ENCODE peak calls at places on chromosomes 12 and 14, in four cellular contexts. G is Peyer's patch, H is adrenal gland, B is stomach. Y is an unnamed sample.

GRCh38 chr12:110249105-110249504 is 31.9 kb upstream of the ATP2A2 start:
- DNase-seq in B (no peak), G (no peak), H (peak), Y (no peak)

GRCh38 chr12:2498961-2499500 is 295.7 kb upstream of the FKBP4 start:
- DNase-seq in H (no peak), G (peak), B (peak), Y (no peak)

GRCh38 chr12:58803893-58804292 is 116.4 kb downstream of the LRIG3 start:
- DNase-seq in H (no peak), B (no peak), G (no peak), Y (peak)

GRCh38 chr14:61112506-61112905 is 131.5 kb downstream of the SLC38A6 start:
- DNase-seq in G (no peak), H (no peak), B (no peak), Y (no peak)

GRCh38 chr12:123741937-123742572 is 20.0 kb upstream of the DNAH10 start:
- DNase-seq in B (no peak), G (no peak), H (no peak), Y (no peak)

GRCh38 chr12:57127710-57128518 is at the start of gene LRP1:
- DNase-seq in H (peak), G (peak), B (peak), Y (peak)

GRCh38 chr12:100229036-100229635 is 28.5 kb downstream of the ACTR6 start:
- DNase-seq in H (no peak), G (no peak), B (no peak), Y (no peak)

GRCh38 chr14:104424406-104425072 is 155.0 kb upstream of the C14orf180 start:
- DNase-seq in B (peak), G (no peak), H (peak), Y (no peak)

GRCh38 chr12:120757226-120757742 is 31.7 kb downstream of the ACADS start:
- DNase-seq in H (no peak), G (no peak), B (no peak), Y (no peak)

GRCh38 chr14:22315336-22315735 is 273.7 kb downstream of the DAD1 start:
- DNase-seq in B (no peak), G (no peak), H (no peak), Y (no peak)

GRCh38 chr14:45526715-45527549 is 273.9 kb upstream of the MIS18BP1 start:
- DNase-seq in G (no peak), H (peak), B (peak), Y (peak)

GRCh38 chr14:25400607-25401206 is 350.8 kb upstream of the STXBP6 start:
- DNase-seq in B (peak), G (peak), H (peak), Y (no peak)

GRCh38 chr12:53061404-53062010 is 11.6 kb downstream of the TNS2 start:
- DNase-seq in B (peak), H (peak), G (peak), Y (no peak)

GRCh38 chr12:96132819-96133218 is 61.4 kb upstream of the ELK3 start:
- DNase-seq in G (no peak), H (no peak), B (no peak), Y (no peak)

GRCh38 chr12:9331218-9331626 is 123.0 kb upstream of the PZP start:
- DNase-seq in B (peak), G (peak), H (peak), Y (peak)

GRCh38 chr14:30214456-30215090 is 286.9 kb upstream of the PRKD1 start:
- DNase-seq in B (no peak), G (no peak), H (no peak), Y (no peak)

DNA sequence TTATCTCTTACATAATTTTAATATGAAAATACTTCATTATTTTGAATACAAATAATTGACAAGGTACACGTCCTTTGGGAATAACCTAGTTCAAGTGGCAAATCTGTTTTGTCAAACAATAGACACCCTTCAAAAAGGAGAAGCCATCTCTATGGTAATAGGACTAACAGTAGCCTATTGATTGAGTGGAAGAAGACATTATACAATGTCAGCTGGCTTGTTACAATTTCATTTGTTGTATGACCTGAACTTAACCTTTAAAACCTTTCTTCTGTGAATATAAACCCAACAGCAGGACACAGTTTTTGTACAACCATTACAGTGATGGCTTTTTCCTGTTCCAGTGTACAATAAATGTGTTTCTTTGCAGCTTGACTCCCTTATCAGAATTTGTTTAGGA is 8.1 kb downstream of the TMEM260 start:
- DNase-seq in H (no peak), B (no peak), G (no peak), Y (no peak)
- TF ChIP-seq POLR2A in H (no peak), B (no peak), G (no peak), Y (no peak)

GRCh38 chr12:6769003-6769389 is 2.8 kb downstream of the PTMS start:
- DNase-seq in G (no peak), B (no peak), H (peak), Y (no peak)
- TF ChIP-seq POLR2A in G (no peak), B (no peak), H (no peak), Y (no peak)

DNA sequence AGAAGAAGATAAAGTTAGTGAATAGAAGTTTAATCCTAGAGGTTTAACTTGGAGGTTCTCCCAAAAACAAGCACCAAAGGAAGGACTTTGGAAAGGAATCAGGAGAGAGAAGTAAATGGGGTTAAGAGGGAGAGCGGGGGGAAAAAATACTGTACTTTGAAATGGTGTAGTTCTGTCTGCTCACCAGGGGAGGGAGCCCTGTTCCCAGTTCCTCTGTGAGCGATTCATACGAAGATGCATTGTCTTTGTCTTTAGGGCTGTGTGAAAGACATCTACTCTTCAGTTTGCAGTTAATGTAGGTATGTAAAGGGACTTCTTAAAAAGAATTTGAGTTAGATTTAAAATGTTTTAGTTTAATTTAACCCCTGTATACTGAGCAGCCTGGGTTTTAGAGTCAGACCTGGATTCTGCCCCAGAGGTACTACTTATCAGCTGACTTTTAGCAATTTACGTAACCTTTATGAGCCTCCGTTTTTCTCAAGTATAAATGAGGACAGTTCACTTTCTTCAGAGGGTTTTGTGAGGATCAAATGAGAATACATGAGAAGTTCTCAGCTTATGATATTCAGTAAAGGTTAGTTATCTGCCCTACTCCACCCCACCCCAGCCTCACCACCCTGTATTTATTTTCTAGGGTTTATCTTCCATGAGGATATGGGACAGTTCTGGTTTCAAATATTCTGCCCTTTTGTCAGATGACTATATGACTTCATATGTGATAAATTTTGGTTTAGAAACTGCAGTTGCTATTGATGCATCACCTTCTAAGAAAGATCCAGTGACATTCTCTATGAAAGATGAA is 82.6 kb upstream of the EVL start:
- DNase-seq in H (peak), B (peak), G (peak), Y (peak)
- TF ChIP-seq POLR2A in H (no peak), B (no peak), G (no peak), Y (no peak)

GRCh38 chr14:68571928-68572525 is 220.8 kb downstream of the ZFP36L1 start:
- DNase-seq in G (no peak), H (no peak), B (no peak), Y (no peak)
- TF ChIP-seq POLR2A in G (no peak), H (no peak), B (no peak), Y (no peak)

GRCh38 chr12:70272510-70272909 is 29.3 kb downstream of the CNOT2 start:
- DNase-seq in H (no peak), B (no peak), G (no peak), Y (no peak)

GRCh38 chr12:70278945-70279344 is 35.7 kb downstream of the CNOT2 start:
- DNase-seq in H (no peak), B (no peak), G (no peak), Y (no peak)

GRCh38 chr12:70283232-70283631 is 40.0 kb downstream of the CNOT2 start:
- DNase-seq in B (no peak), H (no peak), G (no peak), Y (no peak)

GRCh38 chr12:70275045-70275444 is 31.8 kb downstream of the CNOT2 start:
- DNase-seq in H (no peak), B (no peak), G (no peak), Y (no peak)

GRCh38 chr12:70277973-70278372 is 34.7 kb downstream of the CNOT2 start:
- DNase-seq in G (no peak), H (no peak), B (no peak), Y (no peak)
- TF ChIP-seq POLR2A in G (no peak), H (no peak), B (no peak), Y (no peak)

DNA sequence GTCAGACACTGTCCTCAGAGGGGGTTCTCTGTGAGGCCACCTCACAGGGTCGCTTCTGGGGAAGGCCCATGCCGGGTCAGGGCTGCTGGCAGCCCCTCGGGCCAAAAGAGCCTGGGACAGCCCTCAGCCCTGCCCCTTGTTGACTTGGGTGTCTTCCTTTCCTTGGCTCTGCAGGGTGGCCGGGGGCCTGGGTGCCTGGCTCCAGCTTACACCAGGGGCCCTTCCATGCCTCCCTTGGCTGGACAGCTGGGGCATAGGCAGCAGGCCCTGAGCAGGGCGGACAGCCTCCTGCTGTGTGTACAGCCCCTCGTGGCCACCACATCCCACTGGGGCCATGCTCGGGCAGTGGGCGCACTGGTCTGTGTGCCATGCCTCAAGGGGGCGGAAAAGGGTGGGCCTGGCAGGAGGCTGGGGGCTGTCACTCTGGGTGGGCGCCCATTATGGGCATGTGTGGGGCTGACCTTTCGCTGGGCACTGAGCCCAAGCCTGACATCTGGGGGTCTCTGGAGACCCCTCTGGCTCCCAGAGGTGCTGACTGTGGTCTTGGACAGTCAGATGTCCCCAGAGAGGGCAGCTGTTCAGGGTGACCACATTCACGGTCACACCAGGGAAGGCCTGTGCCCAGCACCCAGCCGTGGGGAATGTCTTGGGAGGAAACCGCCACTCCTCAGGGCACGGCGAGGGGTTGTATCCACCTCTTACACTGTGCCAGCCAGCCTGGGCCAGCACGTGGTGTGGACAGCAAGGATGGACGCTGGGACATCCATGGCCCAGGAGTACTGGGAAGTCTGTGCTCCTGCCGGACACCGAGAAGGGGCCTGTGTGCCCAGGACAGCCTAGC is 313.3 kb downstream of the TMEM121 start:
- DNase-seq in G (no peak), H (peak), B (no peak), Y (no peak)
- TF ChIP-seq POLR2A in G (no peak), H (no peak), B (no peak), Y (no peak)

DNA sequence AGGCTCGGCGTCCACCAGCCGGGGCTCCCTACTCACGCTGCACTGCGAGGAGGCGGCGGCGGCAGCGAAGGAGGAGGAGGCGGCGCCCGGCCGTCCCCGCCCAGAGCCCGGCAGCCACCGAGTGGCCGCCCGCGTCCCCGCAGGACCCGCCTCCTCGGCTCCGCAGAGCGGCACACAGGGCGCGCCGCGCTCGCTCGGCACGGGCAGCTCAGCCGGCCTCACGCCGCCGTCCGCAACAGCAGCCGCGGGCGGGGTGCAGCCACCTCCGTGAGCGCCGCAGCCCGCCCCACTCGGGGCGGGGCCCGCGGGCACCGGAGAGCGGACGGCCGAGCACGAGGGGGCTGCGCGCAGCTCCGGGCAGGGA is at the start of gene ATP2B1:
- DNase-seq in G (peak), B (peak), H (peak), Y (peak)
- TF ChIP-seq POLR2A in G (peak), B (no peak), H (peak), Y (peak)

DNA sequence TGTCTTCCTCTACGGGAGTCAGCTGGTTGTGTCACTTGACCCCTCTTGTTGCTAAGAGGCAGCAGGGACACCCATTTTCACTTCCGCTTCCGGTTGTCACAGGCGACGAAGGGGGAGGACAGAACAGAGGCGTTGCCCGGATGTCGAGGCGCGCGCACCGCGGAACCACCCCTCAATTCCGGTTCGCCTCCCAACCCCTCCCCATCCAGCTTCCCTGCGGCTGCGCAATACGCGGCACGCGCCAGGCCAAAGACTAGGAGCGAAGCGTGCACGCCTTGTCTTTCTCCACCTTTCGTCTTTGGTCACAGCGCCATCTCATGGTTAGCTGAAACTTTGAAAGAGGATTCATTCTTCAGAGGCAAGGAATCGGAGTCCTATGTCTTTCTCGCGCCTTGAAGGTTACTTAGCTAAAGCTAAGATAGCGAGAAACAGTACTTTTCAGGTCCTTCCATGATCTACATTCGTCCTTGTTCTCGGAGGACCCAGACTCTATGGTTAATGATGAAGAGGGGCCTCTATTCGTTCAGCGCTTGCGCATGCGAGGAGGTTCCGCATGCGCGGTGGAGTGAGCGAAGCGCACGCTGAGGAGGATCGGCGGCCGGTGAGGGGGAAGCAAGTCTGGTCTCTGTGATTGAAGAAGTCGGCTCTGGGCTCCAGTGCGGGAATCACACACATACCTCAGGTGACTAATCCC is at the start of the genes ATP6V1D and EIF2S1:
- DNase-seq in G (peak), H (peak), B (peak), Y (peak)
- TF ChIP-seq POLR2A in G (peak), H (peak), B (no peak), Y (peak)

GRCh38 chr12:121792607-121793500 is 634 bp downstream of the RHOF start:
- DNase-seq in H (peak), G (peak), B (peak), Y (no peak)
- TF ChIP-seq POLR2A in H (no peak), G (peak), B (no peak), Y (no peak)